ENCODE peak calls at places on chromosomes 2 and 18, in six cellular contexts. O, H, C, U, D and I are unnamed samples.

GRCh38 chr2:40666438-40666837 is 214.5 kb upstream of the SLC8A1 start:
- DNase-seq in D (no peak), H (no peak), U (no peak), C (no peak), O (no peak), I (no peak)

GRCh38 chr18:22451796-22452195 is 34.1 kb upstream of the CTAGE1 start:
- DNase-seq in O (peak), C (peak), H (no peak), U (peak), D (peak), I (peak)

GRCh38 chr18:56168049-56168781 is 470.2 kb downstream of the TXNL1 start:
- DNase-seq in H (no peak), D (no peak), O (no peak), U (peak), C (no peak), I (peak)

GRCh38 chr2:126971481-126972271 is 73.0 kb downstream of the TEX51 start:
- DNase-seq in D (peak), U (peak), C (peak), O (peak), H (peak), I (peak)

GRCh38 chr2:47016172-47016913 is 100.7 kb upstream of the MCFD2 start:
- DNase-seq in O (peak), D (no peak), C (peak), H (no peak), U (peak), I (peak)

GRCh38 chr18:48931680-48932461 is 18.9 kb downstream of the SMAD7 start:
- DNase-seq in O (peak), C (no peak), U (no peak), D (no peak), H (no peak), I (peak)

GRCh38 chr2:209663149-209663548 is 108.5 kb upstream of the UNC80 start:
- DNase-seq in D (no peak), H (no peak), U (no peak), C (no peak), O (no peak), I (peak)

GRCh38 chr2:184945824-184946223 is 347.5 kb downstream of the ZNF804A start:
- DNase-seq in C (no peak), U (no peak), D (no peak), H (no peak), O (no peak), I (no peak)

GRCh38 chr2:133993160-133993559 is 260.7 kb upstream of the MGAT5 start:
- DNase-seq in O (no peak), C (no peak), U (no peak), D (no peak), H (no peak), I (no peak)

GRCh38 chr2:108409768-108410167 is 32.0 kb downstream of the SULT1C4 start:
- DNase-seq in C (no peak), O (no peak), U (no peak), H (no peak), D (no peak), I (no peak)

GRCh38 chr18:43079422-43079821 is 36.1 kb downstream of the RIT2 start:
- DNase-seq in U (no peak), H (no peak), D (no peak), C (no peak), O (no peak), I (no peak)

GRCh38 chr2:216344958-216345315 is 27.3 kb downstream of the MARCHF4 start:
- DNase-seq in U (no peak), H (no peak), C (no peak), D (no peak), O (no peak), I (no peak)

GRCh38 chr2:109143214-109144187 is 14.5 kb downstream of the SH3RF3 start:
- DNase-seq in C (no peak), D (no peak), H (no peak), U (no peak), O (no peak), I (no peak)

GRCh38 chr18:59272221-59272888 is 899 bp downstream of the RAX start:
- DNase-seq in H (no peak), O (no peak), D (peak), C (peak), U (no peak), I (no peak)

GRCh38 chr2:147442766-147443165 is 402.1 kb upstream of the ACVR2A start:
- DNase-seq in C (no peak), O (no peak), D (no peak), H (no peak), U (no peak), I (no peak)

GRCh38 chr2:37324536-37324785 is 172 bp downstream of the PRKD3 start:
- DNase-seq in O (no peak), H (peak), U (no peak), C (peak), D (no peak), I (no peak)

GRCh38 chr2:30310955-30311354 is 79.6 kb downstream of the LBH start:
- DNase-seq in O (no peak), D (no peak), H (no peak), C (no peak), U (no peak), I (no peak)

GRCh38 chr2:182077451-182078142 is 91.9 kb downstream of the PPP1R1C start:
- DNase-seq in C (peak), O (peak), H (peak), D (no peak), U (peak), I (peak)

GRCh38 chr2:449246-450067 is 161.6 kb upstream of the ALKAL2 start:
- DNase-seq in U (no peak), D (no peak), H (no peak), C (no peak), O (no peak), I (no peak)

GRCh38 chr2:165499131-165499530 is 29.6 kb downstream of the CSRNP3 start:
- DNase-seq in U (no peak), D (no peak), C (no peak), H (no peak), O (no peak), I (no peak)

GRCh38 chr2:130887643-130888042 is 50.9 kb downstream of the ARHGEF4 start:
- DNase-seq in D (no peak), C (no peak), U (no peak), H (no peak), O (no peak), I (no peak)

GRCh38 chr2:160450486-160450885 is 43.1 kb downstream of the RBMS1 start:
- DNase-seq in D (no peak), H (no peak), O (no peak), C (no peak), U (no peak), I (no peak)

GRCh38 chr2:141041281-141041680 is 1089.5 kb downstream of the LRP1B start:
- DNase-seq in D (no peak), O (no peak), U (no peak), H (no peak), C (no peak), I (peak)

GRCh38 chr2:234661146-234661545 is 164.3 kb upstream of the ARL4C start:
- DNase-seq in O (no peak), U (no peak), D (peak), C (no peak), H (no peak), I (no peak)

GRCh38 chr2:105242286-105242993 is 897 bp downstream of the GPR45 start:
- DNase-seq in D (no peak), C (no peak), U (no peak), O (no peak), H (no peak), I (no peak)

GRCh38 chr2:130766711-130767407 is 11.5 kb downstream of the AMER3 start:
- DNase-seq in O (no peak), D (no peak), U (no peak), C (no peak), H (no peak), I (no peak)

GRCh38 chr18:9642799-9643445 is 28.6 kb upstream of the PPP4R1 start:
- DNase-seq in C (no peak), U (no peak), O (no peak), D (no peak), H (no peak), I (no peak)

GRCh38 chr2:220152281-220152680 is 524.9 kb downstream of the SLC4A3 start:
- DNase-seq in D (no peak), H (no peak), O (no peak), C (no peak), U (no peak), I (no peak)

GRCh38 chr18:40124107-40124506 is 1830.9 kb upstream of the PIK3C3 start:
- DNase-seq in U (no peak), O (no peak), D (no peak), C (no peak), H (no peak), I (no peak)

GRCh38 chr18:38851526-38851925 is 1285.9 kb upstream of the CELF4 start:
- DNase-seq in D (no peak), O (no peak), C (no peak), H (no peak), U (no peak), I (no peak)

GRCh38 chr2:43905871-43906270 is 67.1 kb downstream of the ABCG8 start:
- DNase-seq in H (no peak), D (no peak), U (no peak), C (no peak), O (no peak), I (no peak)

GRCh38 chr2:218255441-218255840 is 5.4 kb upstream of the GPBAR1 start:
- DNase-seq in D (no peak), U (no peak), C (no peak), O (no peak), H (no peak), I (no peak)

GRCh38 chr2:218259099-218259921 is 1.5 kb upstream of the GPBAR1 start:
- DNase-seq in O (no peak), U (no peak), H (no peak), C (no peak), D (no peak), I (peak)

GRCh38 chr2:218260166-218260565 is 649 bp upstream of the GPBAR1 start:
- DNase-seq in D (no peak), H (no peak), C (no peak), U (no peak), O (no peak), I (no peak)

GRCh38 chr2:218256612-218257350 is 4.0 kb upstream of the GPBAR1 start:
- DNase-seq in H (no peak), U (no peak), D (no peak), O (no peak), C (no peak), I (no peak)

DNA sequence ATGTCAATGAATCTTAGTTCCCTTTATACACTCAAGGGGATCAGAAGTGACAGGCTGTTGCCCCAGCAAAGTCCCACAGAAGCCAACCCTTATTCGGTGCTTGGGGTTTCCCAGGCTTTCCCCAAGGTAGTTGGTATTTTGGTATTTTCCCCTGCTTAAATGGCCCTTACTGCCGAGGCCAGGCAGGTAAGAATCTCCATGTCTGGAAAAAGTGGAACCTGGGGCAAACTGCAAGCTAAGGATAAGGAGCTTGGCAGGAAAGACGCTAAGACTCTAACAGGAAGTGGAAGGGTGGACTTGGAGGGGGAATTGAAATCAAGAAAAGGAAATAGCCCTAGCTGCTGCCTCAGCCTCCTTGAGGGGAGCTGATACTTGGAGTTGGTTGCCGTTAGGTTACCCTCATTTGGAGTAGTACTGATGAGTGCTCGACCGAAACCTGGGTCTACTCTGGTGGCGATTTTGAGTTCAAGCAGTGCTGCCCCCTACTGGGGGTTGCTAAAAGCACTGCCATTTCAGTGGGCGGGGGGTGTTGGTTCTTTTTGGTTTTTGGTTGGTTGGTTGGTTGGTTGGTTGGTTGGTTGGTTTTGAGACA is 3.3 kb upstream of the GPBAR1 start:
- DNase-seq in C (peak), H (no peak), O (peak), D (peak), U (peak), I (peak)
- TF ChIP-seq JUN in C (no peak), H (no peak), O (no peak), D (no peak), U (no peak), I (no peak)

GRCh38 chr2:73208258-73208657 is 5.8 kb upstream of the SMYD5 start:
- DNase-seq in U (no peak), C (no peak), D (no peak), O (no peak), H (no peak), I (no peak)

GRCh38 chr2:73212098-73212447 is 2.0 kb upstream of the SMYD5 start:
- DNase-seq in U (no peak), C (no peak), D (no peak), O (no peak), H (no peak), I (no peak)

GRCh38 chr2:73212448-73213176 is 1.4 kb upstream of the SMYD5 start:
- DNase-seq in C (peak), H (peak), D (peak), U (peak), O (peak), I (peak)

GRCh38 chr2:73210696-73211095 is 3.3 kb upstream of the SMYD5 start:
- DNase-seq in H (no peak), C (no peak), D (no peak), O (no peak), U (no peak), I (no peak)

GRCh38 chr2:73210019-73210418 is 4.0 kb upstream of the SMYD5 start:
- DNase-seq in H (no peak), O (peak), U (no peak), C (no peak), D (no peak), I (no peak)
- TF ChIP-seq JUN in H (no peak), O (no peak), U (no peak), C (no peak), D (no peak), I (no peak)

DNA sequence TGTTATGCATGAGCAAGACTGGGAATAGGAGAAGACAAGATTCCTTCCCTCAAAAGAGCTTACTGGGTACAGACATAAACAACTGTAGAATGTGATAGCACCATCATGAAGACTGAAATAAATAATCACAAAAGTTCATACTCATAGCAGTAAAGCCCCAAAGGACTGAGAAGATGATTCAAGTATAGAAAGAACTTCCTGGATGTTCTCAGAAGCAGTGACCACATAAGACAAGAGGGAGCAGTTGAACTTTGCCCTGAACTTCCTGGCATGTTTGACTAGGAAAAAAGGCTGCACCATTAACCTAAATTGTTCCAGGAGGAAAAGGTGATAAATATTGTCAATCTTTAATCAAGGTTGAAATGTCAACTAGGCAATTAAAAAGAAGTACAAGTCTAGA is 57.8 kb upstream of the CCDC141 start:
- DNase-seq in H (peak), D (no peak), U (peak), O (no peak), C (no peak), I (peak)
- TF ChIP-seq JUN in H (no peak), D (no peak), U (no peak), O (no peak), C (no peak), I (no peak)

GRCh38 chr18:77765468-77765867 is 515.8 kb downstream of the GALR1 start:
- DNase-seq in C (peak), H (peak), D (peak), U (peak), O (peak), I (no peak)
- TF ChIP-seq JUN in C (no peak), H (no peak), D (no peak), U (no peak), O (no peak), I (no peak)

DNA sequence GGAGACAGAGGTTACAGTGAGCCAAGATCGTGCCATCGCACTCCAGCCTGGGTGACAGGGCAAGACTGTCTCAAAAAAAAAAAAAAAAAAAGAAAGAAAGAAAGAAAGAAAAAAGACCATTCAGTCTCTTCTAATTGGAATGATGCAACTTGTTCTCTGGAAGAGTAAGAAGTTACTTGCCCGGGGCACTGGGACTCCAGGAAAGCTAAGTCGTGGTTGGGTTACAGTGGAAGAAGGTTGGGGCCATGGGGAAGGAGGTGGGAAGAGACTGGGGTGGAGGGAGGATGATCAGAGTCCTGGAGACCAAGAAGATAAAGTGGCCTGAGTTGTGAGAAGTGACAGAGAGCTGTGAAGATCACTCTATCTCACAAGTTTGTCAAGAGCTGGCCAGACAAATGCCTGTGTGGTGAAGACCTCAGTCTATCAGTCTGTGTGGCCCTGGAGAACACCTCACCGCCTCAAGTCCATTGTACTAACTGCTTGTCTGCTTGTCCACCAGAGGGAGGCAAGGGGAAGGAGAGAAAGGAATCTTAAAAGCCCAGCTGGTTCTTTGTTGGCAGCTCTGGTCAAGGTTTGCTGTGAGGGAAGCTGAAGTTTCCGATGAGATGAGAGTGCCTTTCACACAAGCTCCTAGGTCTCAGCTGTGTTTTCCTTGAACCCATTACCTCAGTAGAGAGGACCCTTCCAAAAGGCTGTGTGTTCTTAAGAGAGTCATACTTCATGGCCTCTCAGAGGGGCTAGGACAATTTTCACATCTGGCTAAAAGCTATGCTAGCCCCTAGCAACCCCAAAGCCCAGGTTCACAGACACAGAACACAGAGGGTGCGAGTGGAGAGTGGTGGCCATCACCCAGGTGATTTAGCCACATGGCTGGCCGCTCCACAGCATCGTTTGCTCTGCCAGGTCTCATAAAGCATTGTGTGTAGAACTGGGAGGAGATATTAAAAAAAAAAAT is 72.0 kb upstream of the TMEM178A start:
- DNase-seq in D (no peak), U (peak), C (peak), O (peak), H (peak), I (peak)
- TF ChIP-seq JUN in D (no peak), U (no peak), C (no peak), O (no peak), H (no peak), I (no peak)

DNA sequence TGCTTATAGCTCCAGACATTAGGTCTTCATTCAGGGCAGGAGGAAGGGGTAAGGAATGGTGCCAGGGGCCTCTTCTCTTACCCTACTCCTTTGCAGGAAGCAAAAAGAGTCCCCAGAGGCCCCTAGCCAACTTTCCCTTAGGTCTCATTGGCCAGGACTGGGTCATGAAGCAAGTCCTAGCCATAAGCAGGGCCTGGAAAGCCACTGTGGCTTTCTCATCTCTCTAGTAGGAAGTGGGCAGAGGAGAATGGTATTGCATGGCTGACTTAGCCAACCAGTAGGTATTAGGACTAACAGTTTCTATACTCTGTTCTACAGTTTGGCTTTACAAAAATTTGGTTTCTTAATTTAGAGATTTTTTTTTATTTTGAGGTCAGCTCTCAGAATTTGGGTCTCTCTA is 4.8 kb downstream of the FAM228A start:
- DNase-seq in D (no peak), H (no peak), U (no peak), O (no peak), C (no peak), I (no peak)
- TF ChIP-seq JUN in D (no peak), H (no peak), U (no peak), O (no peak), C (no peak), I (no peak)